ENCODE peak calls at places on chromosomes 2 and 18, in six cellular contexts. One of them, this sample, is unnamed.
A peak's percentile ranks its signal among the peaks of the same experiment; 100 is the strongest.

GRCh38 chr2:191691016-191691725 is 13.2 kb downstream of the NABP1 start:
- DNase-seq in lower lobe of right lung: no peak
- DNase-seq in endodermal cell: peak; percentile 67
- DNase-seq in IMR-90: peak; percentile 87
- DNase-seq in left ventricle myocardium inferior: no peak
- DNase-seq in heart left ventricle: peak; percentile 35
- DNase-seq in this sample: no peak

GRCh38 chr2:220224711-220225519 is 597.5 kb downstream of the SLC4A3 start:
- DNase-seq in lower lobe of right lung: no peak
- DNase-seq in endodermal cell: no peak
- DNase-seq in IMR-90: peak; percentile 89
- DNase-seq in left ventricle myocardium inferior: no peak
- DNase-seq in heart left ventricle: no peak
- DNase-seq in this sample: no peak

GRCh38 chr2:44553456-44553855 is 191.7 kb downstream of the CAMKMT start:
- DNase-seq in lower lobe of right lung: no peak
- DNase-seq in endodermal cell: no peak
- DNase-seq in IMR-90: peak; percentile 15
- DNase-seq in left ventricle myocardium inferior: no peak
- DNase-seq in heart left ventricle: no peak
- DNase-seq in this sample: no peak

GRCh38 chr2:104849618-104850097 is 4.3 kb upstream of the POU3F3 start:
- DNase-seq in lower lobe of right lung: no peak
- DNase-seq in endodermal cell: peak; percentile 85
- DNase-seq in IMR-90: peak; percentile 45
- DNase-seq in left ventricle myocardium inferior: no peak
- DNase-seq in heart left ventricle: peak; percentile 67
- DNase-seq in this sample: peak; percentile 80

GRCh38 chr2:234686088-234686890 is 189.4 kb upstream of the ARL4C start:
- DNase-seq in lower lobe of right lung: no peak
- DNase-seq in endodermal cell: peak; percentile 90
- DNase-seq in IMR-90: no peak
- DNase-seq in left ventricle myocardium inferior: no peak
- DNase-seq in heart left ventricle: no peak
- DNase-seq in this sample: no peak

GRCh38 chr2:66897676-66898280 is 462.9 kb downstream of the MEIS1 start:
- DNase-seq in lower lobe of right lung: no peak
- DNase-seq in endodermal cell: no peak
- DNase-seq in IMR-90: peak; percentile 75
- DNase-seq in left ventricle myocardium inferior: no peak
- DNase-seq in heart left ventricle: no peak
- DNase-seq in this sample: no peak

GRCh38 chr2:165018207-165018606 is 62.9 kb upstream of the SLC38A11 start:
- DNase-seq in lower lobe of right lung: no peak
- DNase-seq in endodermal cell: peak; percentile 67
- DNase-seq in IMR-90: peak; percentile 1
- DNase-seq in left ventricle myocardium inferior: no peak
- DNase-seq in heart left ventricle: no peak
- DNase-seq in this sample: no peak

GRCh38 chr2:120400546-120400945 is 54.6 kb downstream of the INHBB start:
- DNase-seq in lower lobe of right lung: no peak
- DNase-seq in endodermal cell: peak; percentile 43
- DNase-seq in IMR-90: no peak
- DNase-seq in left ventricle myocardium inferior: no peak
- DNase-seq in heart left ventricle: no peak
- DNase-seq in this sample: peak; percentile 53

GRCh38 chr18:72973831-72974230 is 106.0 kb upstream of the NETO1 start:
- DNase-seq in lower lobe of right lung: no peak
- DNase-seq in endodermal cell: no peak
- DNase-seq in IMR-90: no peak
- DNase-seq in left ventricle myocardium inferior: no peak
- DNase-seq in heart left ventricle: no peak
- DNase-seq in this sample: no peak

GRCh38 chr2:70140978-70141753 is 49.7 kb downstream of the C2orf42 start:
- DNase-seq in lower lobe of right lung: peak; percentile 69
- DNase-seq in endodermal cell: peak; percentile 95
- DNase-seq in IMR-90: peak; percentile 53
- DNase-seq in left ventricle myocardium inferior: no peak
- DNase-seq in heart left ventricle: peak; percentile 43
- DNase-seq in this sample: peak; percentile 86

GRCh38 chr2:167294031-167294774 is 405.9 kb downstream of the XIRP2 start:
- DNase-seq in lower lobe of right lung: peak; percentile 39
- DNase-seq in endodermal cell: peak; percentile 79
- DNase-seq in IMR-90: peak; percentile 24
- DNase-seq in left ventricle myocardium inferior: no peak
- DNase-seq in heart left ventricle: no peak
- DNase-seq in this sample: peak; percentile 73

GRCh38 chr2:177449159-177449558 is 56.6 kb downstream of the AGPS start:
- DNase-seq in lower lobe of right lung: no peak
- DNase-seq in endodermal cell: no peak
- DNase-seq in IMR-90: no peak
- DNase-seq in left ventricle myocardium inferior: no peak
- DNase-seq in heart left ventricle: no peak
- DNase-seq in this sample: no peak

GRCh38 chr2:88088999-88089398 is 21.4 kb downstream of the SMYD1 start:
- DNase-seq in lower lobe of right lung: no peak
- DNase-seq in endodermal cell: no peak
- DNase-seq in IMR-90: no peak
- DNase-seq in left ventricle myocardium inferior: no peak
- DNase-seq in heart left ventricle: no peak
- DNase-seq in this sample: no peak

GRCh38 chr2:88086401-88086800 is 18.8 kb downstream of the SMYD1 start:
- DNase-seq in lower lobe of right lung: no peak
- DNase-seq in endodermal cell: no peak
- DNase-seq in IMR-90: no peak
- DNase-seq in left ventricle myocardium inferior: no peak
- DNase-seq in heart left ventricle: no peak
- DNase-seq in this sample: no peak

GRCh38 chr2:88087763-88088162 is 20.1 kb downstream of the SMYD1 start:
- DNase-seq in lower lobe of right lung: no peak
- DNase-seq in endodermal cell: no peak
- DNase-seq in IMR-90: no peak
- DNase-seq in left ventricle myocardium inferior: no peak
- DNase-seq in heart left ventricle: no peak
- DNase-seq in this sample: no peak

GRCh38 chr2:88085602-88086001 is 18.0 kb downstream of the SMYD1 start:
- DNase-seq in lower lobe of right lung: no peak
- DNase-seq in endodermal cell: no peak
- DNase-seq in IMR-90: no peak
- DNase-seq in left ventricle myocardium inferior: no peak
- DNase-seq in heart left ventricle: no peak
- DNase-seq in this sample: no peak

GRCh38 chr2:88087073-88087472 is 19.4 kb downstream of the SMYD1 start:
- DNase-seq in lower lobe of right lung: no peak
- DNase-seq in endodermal cell: no peak
- DNase-seq in IMR-90: no peak
- DNase-seq in left ventricle myocardium inferior: no peak
- DNase-seq in heart left ventricle: no peak
- DNase-seq in this sample: no peak
- H3K27ac ChIP-seq in lower lobe of right lung: no peak overlapping the region
- H3K27ac ChIP-seq in endodermal cell: no peak overlapping the region
- H3K27ac ChIP-seq in IMR-90: no peak overlapping the region
- H3K27ac ChIP-seq in left ventricle myocardium inferior: no peak overlapping the region
- H3K27ac ChIP-seq in heart left ventricle: no peak overlapping the region
- H3K27ac ChIP-seq in this sample: no peak overlapping the region

DNA sequence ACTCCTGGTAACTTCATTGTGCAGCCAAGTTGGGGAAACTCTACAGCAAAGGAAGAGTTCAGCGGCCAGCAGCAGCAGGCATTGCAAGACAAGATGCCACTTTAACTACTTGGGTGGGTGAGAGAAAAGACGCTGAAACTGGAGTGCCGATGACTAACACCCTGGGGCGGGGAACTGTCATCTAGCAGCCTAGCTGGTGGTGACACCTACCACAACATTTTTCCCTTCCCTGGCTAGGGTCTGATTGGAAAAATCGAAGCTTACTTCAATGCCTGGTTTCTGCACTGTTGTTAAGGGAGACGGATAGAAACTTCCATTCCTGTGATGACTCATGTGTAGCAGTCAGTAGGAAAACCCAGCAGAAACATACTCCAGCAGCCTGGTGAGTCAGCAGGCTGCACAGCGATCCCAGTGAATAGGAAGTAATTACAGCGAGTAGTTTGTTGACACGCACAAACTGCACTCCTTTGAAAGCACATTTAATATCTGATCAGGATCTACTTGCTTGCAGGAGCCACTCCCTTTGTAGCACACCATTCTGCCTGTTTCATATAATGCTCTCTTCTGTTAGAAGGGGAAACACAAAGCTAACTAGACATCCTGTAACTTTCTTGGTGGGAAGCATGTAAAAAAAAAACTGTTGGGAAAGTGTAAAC is 62.1 kb upstream of the MAPRE2 start:
- DNase-seq in lower lobe of right lung: peak; percentile 58
- DNase-seq in endodermal cell: peak; percentile 69
- DNase-seq in IMR-90: peak; percentile 95
- DNase-seq in left ventricle myocardium inferior: peak; percentile 34
- DNase-seq in heart left ventricle: peak; percentile 63
- DNase-seq in this sample: peak; percentile 73
- H3K27ac ChIP-seq in lower lobe of right lung: peak overlapping the region; percentile 61
- H3K27ac ChIP-seq in endodermal cell: no peak overlapping the region
- H3K27ac ChIP-seq in IMR-90: no peak overlapping the region
- H3K27ac ChIP-seq in left ventricle myocardium inferior: peak overlapping the region; percentile 74
- H3K27ac ChIP-seq in heart left ventricle: peak overlapping the region; percentile 73
- H3K27ac ChIP-seq in this sample: no peak overlapping the region

DNA sequence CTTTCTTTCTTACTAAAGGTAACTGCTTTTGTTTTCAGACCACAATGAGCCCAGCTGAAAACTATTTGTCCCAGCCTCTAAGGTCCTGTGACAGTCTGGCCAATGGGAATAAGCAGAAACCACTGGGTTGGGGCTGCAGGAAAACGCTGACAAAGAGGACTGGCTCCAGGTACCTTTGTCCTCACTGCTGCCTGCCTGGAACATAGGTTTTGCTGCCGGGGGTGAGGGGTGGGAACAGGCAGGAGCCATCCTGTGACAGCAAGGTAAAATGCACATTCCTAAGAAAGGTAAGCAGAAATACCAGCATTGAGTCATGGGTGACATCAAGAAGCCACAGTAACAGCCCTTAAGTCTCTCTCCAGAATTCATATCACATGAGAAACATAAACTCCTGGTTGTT is 21.6 kb downstream of the PTPN2 start:
- DNase-seq in lower lobe of right lung: no peak
- DNase-seq in endodermal cell: peak; percentile 96
- DNase-seq in IMR-90: no peak
- DNase-seq in left ventricle myocardium inferior: no peak
- DNase-seq in heart left ventricle: no peak
- DNase-seq in this sample: no peak
- H3K27ac ChIP-seq in lower lobe of right lung: no peak overlapping the region
- H3K27ac ChIP-seq in endodermal cell: peak overlapping the region; percentile 6
- H3K27ac ChIP-seq in IMR-90: no peak overlapping the region
- H3K27ac ChIP-seq in left ventricle myocardium inferior: no peak overlapping the region
- H3K27ac ChIP-seq in heart left ventricle: no peak overlapping the region
- H3K27ac ChIP-seq in this sample: no peak overlapping the region

GRCh38 chr18:2846241-2846637 is 567 bp upstream of the EMILIN2 start:
- DNase-seq in lower lobe of right lung: peak; percentile 52
- DNase-seq in endodermal cell: peak; percentile 84
- DNase-seq in IMR-90: peak; percentile 16
- DNase-seq in left ventricle myocardium inferior: no peak
- DNase-seq in heart left ventricle: no peak
- DNase-seq in this sample: peak; percentile 87
- H3K27ac ChIP-seq in lower lobe of right lung: peak overlapping the region; percentile 83
- H3K27ac ChIP-seq in endodermal cell: no peak overlapping the region
- H3K27ac ChIP-seq in IMR-90: no peak overlapping the region
- H3K27ac ChIP-seq in left ventricle myocardium inferior: peak overlapping the region; percentile 80
- H3K27ac ChIP-seq in heart left ventricle: peak overlapping the region; percentile 24
- H3K27ac ChIP-seq in this sample: peak overlapping the region; percentile 76

DNA sequence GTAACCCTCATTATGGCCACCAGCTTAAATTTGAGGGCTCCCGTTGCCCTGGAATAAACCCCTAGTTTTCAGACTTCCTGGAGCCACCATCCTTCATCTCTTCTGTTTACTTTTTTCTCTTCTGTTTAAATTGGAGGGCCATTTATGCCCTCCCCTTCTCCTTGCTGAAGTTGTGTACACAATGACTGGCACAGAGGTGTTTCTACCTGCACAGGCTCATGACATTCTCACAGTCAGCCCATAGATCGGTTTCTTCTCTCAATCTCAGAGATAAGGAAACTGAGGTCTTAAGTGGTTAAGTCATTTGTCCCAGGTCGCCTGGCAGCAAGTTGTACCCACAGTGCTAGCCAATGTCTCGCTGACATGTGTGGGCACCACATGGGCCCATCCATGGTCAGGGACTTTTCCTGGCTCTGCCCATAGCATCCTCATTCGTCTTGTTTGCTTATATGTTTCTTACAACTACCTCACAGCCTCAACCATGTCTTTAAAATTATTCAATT is 66.2 kb upstream of the ST3GAL5 start:
- DNase-seq in lower lobe of right lung: peak; percentile 65
- DNase-seq in endodermal cell: no peak
- DNase-seq in IMR-90: no peak
- DNase-seq in left ventricle myocardium inferior: no peak
- DNase-seq in heart left ventricle: no peak
- DNase-seq in this sample: no peak
- H3K27ac ChIP-seq in lower lobe of right lung: peak overlapping the region; percentile 64
- H3K27ac ChIP-seq in endodermal cell: no peak overlapping the region
- H3K27ac ChIP-seq in IMR-90: no peak overlapping the region
- H3K27ac ChIP-seq in left ventricle myocardium inferior: no peak overlapping the region
- H3K27ac ChIP-seq in heart left ventricle: no peak overlapping the region
- H3K27ac ChIP-seq in this sample: no peak overlapping the region

This sample was measured in spleen.